ENCODE peak calls at places on chromosomes 5 and 9, in four cellular contexts. S, O, N and L are unnamed samples.

GRCh38 chr9:127973169-127974001 is 7.4 kb downstream of the EEIG1 start:
- DNase-seq in N (no peak), O (no peak), S (no peak), L (no peak)

GRCh38 chr5:33563983-33564908 is 123.5 kb downstream of the TARS1 start:
- DNase-seq in O (no peak), N (no peak), S (no peak), L (no peak)

GRCh38 chr9:19470567-19470966 is 61.8 kb downstream of the ACER2 start:
- DNase-seq in S (no peak), O (no peak), N (no peak), L (no peak)

GRCh38 chr5:13944564-13945195 is at the start of gene DNAH5:
- DNase-seq in N (no peak), S (no peak), O (no peak), L (no peak)

GRCh38 chr9:134333874-134334581 is 7.8 kb downstream of the RXRA start:
- DNase-seq in S (no peak), O (no peak), N (no peak), L (no peak)

GRCh38 chr5:38871790-38872551 is 26.2 kb downstream of the OSMR start:
- DNase-seq in N (peak), O (no peak), S (peak), L (no peak)

GRCh38 chr5:170389250-170389902 is at the start of gene KCNMB1:
- DNase-seq in O (no peak), S (no peak), N (no peak), L (no peak)

GRCh38 chr5:72138943-72139467 is 31.7 kb downstream of the MAP1B start:
- DNase-seq in O (peak), N (no peak), S (peak), L (no peak)

GRCh38 chr5:156913719-156914370 is 49.2 kb downstream of the TIMD4 start:
- DNase-seq in O (peak), N (no peak), S (no peak), L (no peak)

GRCh38 chr5:116571568-116572321 is 2.9 kb downstream of the SEMA6A start:
- DNase-seq in N (peak), O (no peak), S (no peak), L (peak)

GRCh38 chr5:176319827-176320554 is 41.6 kb downstream of the KIAA1191 start:
- DNase-seq in S (no peak), N (peak), O (no peak), L (no peak)

GRCh38 chr9:16710888-16711287 is 159.6 kb downstream of the BNC2 start:
- DNase-seq in O (no peak), S (no peak), N (no peak), L (no peak)

GRCh38 chr5:123755587-123756324 is 243.8 kb downstream of the CSNK1G3 start:
- DNase-seq in N (no peak), S (no peak), O (no peak), L (no peak)

GRCh38 chr9:135766707-135767106 is 64.7 kb downstream of the KCNT1 start:
- DNase-seq in N (no peak), S (no peak), O (no peak), L (no peak)

GRCh38 chr5:6480133-6481051 is 31.7 kb downstream of the UBE2QL1 start:
- DNase-seq in O (peak), N (no peak), S (peak), L (no peak)

GRCh38 chr5:173191561-173191960 is 43.4 kb downstream of the NKX2-5 start:
- DNase-seq in O (no peak), S (no peak), N (no peak), L (no peak)

GRCh38 chr5:167284491-167284890 is 1007.0 kb upstream of the WWC1 start:
- DNase-seq in N (no peak), O (no peak), S (no peak), L (no peak)

GRCh38 chr9:97307500-97308163 is at the start of gene CCDC180:
- DNase-seq in O (no peak), N (no peak), S (no peak), L (no peak)

GRCh38 chr5:31675472-31675871 is 36.5 kb downstream of the PDZD2 start:
- DNase-seq in N (no peak), O (no peak), S (no peak), L (no peak)

GRCh38 chr5:54288568-54289217 is 21.7 kb downstream of the ARL15 start:
- DNase-seq in N (no peak), O (no peak), S (no peak), L (no peak)

GRCh38 chr9:72038890-72039410 is 21.5 kb downstream of the C9orf57 start:
- DNase-seq in S (peak), O (peak), N (peak), L (peak)

GRCh38 chr5:122129332-122129731 is at the start of gene ZNF474:
- DNase-seq in O (no peak), S (peak), N (no peak), L (peak)

GRCh38 chr5:32540446-32540845 is 44.9 kb upstream of the SUB1 start:
- DNase-seq in O (no peak), N (no peak), S (no peak), L (no peak)

GRCh38 chr5:135012951-135013391 is 21.1 kb downstream of the PITX1 start:
- DNase-seq in S (no peak), O (no peak), N (no peak), L (no peak)

GRCh38 chr5:107217721-107218130 is 453.0 kb downstream of the EFNA5 start:
- DNase-seq in N (no peak), S (no peak), O (no peak), L (no peak)

GRCh38 chr9:68530618-68531017 is 10.1 kb downstream of the TMEM252 start:
- DNase-seq in O (no peak), N (peak), S (no peak), L (no peak)

GRCh38 chr9:98709968-98710965 is 1.5 kb upstream of the GABBR2 start:
- DNase-seq in N (no peak), O (no peak), S (no peak), L (no peak)

GRCh38 chr5:170307575-170308465 is 10.2 kb upstream of the LCP2 start:
- DNase-seq in N (no peak), O (no peak), S (peak), L (no peak)

GRCh38 chr9:107260437-107261081 is 22.5 kb upstream of the RAD23B start:
- DNase-seq in N (peak), O (peak), S (no peak), L (no peak)

GRCh38 chr5:60436518-60436917 is 263.4 kb downstream of the DEPDC1B start:
- DNase-seq in O (peak), S (no peak), N (no peak), L (no peak)

GRCh38 chr5:142222235-142222880 is 102.5 kb downstream of the SPRY4 start:
- DNase-seq in O (no peak), N (no peak), S (no peak), L (no peak)

GRCh38 chr9:105127863-105128220 is 116.6 kb upstream of the SLC44A1 start:
- DNase-seq in N (no peak), O (peak), S (no peak), L (no peak)

GRCh38 chr9:129330711-129331279 is 152.7 kb upstream of the IER5L start:
- DNase-seq in N (no peak), O (no peak), S (no peak), L (no peak)

GRCh38 chr5:17991775-17992174 is 357.5 kb downstream of the TAF11L14 start:
- DNase-seq in S (no peak), O (no peak), N (no peak), L (no peak)

GRCh38 chr9:107548298-107549142 is 59.0 kb upstream of the KLF4 start:
- DNase-seq in S (no peak), N (peak), O (no peak), L (no peak)

GRCh38 chr9:86854898-86855523 is 92.3 kb downstream of the GAS1 start:
- DNase-seq in N (peak), O (no peak), S (no peak), L (peak)

GRCh38 chr5:61632064-61632463 is 300.0 kb downstream of the ZSWIM6 start:
- DNase-seq in S (no peak), N (no peak), O (no peak), L (no peak)

GRCh38 chr5:61630908-61631307 is 298.9 kb downstream of the ZSWIM6 start:
- DNase-seq in N (no peak), O (no peak), S (no peak), L (no peak)

GRCh38 chr5:61626639-61627282 is 294.7 kb downstream of the ZSWIM6 start:
- DNase-seq in O (no peak), N (no peak), S (no peak), L (no peak)

GRCh38 chr5:61635271-61635670 is 303.2 kb downstream of the ZSWIM6 start:
- DNase-seq in N (no peak), S (no peak), O (no peak), L (no peak)

DNA sequence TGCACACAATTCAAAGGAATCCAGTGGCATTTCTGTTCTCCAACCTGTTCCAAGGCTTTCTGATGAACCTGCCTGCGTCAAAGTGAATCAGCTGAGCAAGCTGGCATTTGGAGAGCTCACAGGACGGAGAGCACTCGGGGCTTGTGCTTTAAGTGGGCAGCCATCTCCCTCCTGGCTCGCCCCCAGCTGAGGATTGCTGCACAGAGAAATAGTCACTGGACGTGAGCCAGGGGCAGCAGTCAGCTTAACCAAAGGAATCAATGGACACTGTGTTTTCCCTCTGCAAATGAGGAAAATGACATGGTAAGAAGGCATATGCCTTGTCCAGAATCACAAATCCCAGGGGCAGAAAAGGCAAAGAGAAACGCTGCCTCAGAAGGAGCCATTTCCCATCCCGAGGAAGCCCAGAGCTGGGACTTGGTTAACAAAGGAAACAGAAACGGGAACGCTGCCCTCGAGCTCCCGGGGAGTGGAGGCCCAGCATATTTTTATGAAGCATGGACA is 299.4 kb downstream of the ZSWIM6 start:
- DNase-seq in N (no peak), O (no peak), S (no peak), L (no peak)
- TF ChIP-seq FOXM1 in N (no peak), O (no peak), S (no peak), L (no peak)

GRCh38 chr5:34919077-34919476 is 3.6 kb downstream of the BRIX1 start:
- DNase-seq in O (no peak), S (no peak), N (no peak), L (no peak)
- TF ChIP-seq SP1 in O (no peak), S (no peak), N (no peak), L (no peak)

DNA sequence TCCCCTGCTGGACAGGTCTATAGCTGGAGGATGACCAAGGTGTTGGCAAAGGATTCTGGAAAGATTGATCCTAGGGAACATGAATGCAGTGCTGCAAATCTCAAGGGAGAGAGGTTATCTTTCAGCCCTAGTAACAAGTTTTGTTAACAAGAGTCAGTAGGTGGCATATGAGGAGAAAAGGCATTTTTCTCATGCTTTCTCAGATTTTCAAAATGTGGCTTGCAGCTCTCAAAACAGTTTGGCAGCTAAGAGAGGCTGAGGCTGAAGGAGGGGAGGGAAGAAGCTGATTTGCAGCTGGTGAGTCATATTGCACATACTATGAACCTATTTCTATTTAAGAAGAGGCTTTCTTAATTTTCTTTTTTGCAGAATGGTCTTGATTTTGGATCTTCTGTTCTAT is 64.3 kb upstream of the PCA3 start:
- DNase-seq in O (no peak), N (no peak), S (no peak), L (no peak)
- TF ChIP-seq FOXM1 in O (no peak), N (no peak), S (no peak), L (no peak)

GRCh38 chr5:177399903-177400868 is at the start of gene PFN3:
- DNase-seq in S (no peak), O (no peak), N (no peak), L (no peak)
- TF ChIP-seq SP1 in S (no peak), O (no peak), N (no peak), L (no peak)

GRCh38 chr9:111356567-111357244 is 26.7 kb upstream of the OR2K2 start:
- DNase-seq in N (no peak), S (peak), O (no peak), L (no peak)
- TF ChIP-seq FOXM1 in N (no peak), S (no peak), O (no peak), L (no peak)

DNA sequence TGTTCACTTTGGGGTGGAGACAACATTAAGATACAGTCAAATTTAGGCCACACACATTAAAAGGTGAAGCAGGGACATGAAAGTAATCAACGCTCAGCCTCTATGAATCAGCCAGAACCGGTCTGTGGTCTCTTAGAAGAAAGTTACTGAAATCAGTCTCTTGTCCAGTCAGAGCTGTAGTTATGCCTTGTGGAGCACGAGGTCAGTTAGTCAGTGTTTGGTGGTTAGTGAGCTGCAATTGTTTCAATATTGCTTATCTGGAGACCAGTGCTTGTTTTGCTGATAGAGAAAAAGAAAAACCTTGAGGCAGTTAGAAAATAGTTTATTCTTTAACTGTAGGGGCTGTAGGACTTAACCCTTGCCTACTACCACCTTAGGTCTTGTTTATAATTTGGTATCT is 157.8 kb upstream of the RASEF start:
- DNase-seq in N (peak), S (no peak), O (peak), L (no peak)
- TF ChIP-seq SP1 in N (no peak), S (no peak), O (no peak), L (no peak)

DNA sequence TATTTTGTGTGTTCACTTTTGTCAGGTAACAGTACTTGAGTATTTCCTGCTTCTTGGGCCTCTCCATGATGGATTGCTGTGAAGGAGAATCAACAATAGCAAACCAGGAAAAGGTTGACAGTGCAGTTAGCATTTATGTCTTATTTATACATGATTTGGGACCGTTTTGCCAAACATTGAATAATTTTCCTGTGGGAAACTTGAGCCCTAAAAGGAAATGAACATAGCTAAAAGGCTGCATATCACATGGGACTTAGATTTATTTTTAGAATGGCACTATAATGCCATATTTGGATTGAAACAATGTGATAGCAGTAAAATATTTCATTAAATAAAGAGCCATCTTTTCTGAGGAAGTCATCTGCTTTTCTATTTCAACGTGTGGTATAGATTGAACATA is 15.3 kb downstream of the GPR21 start:
- DNase-seq in O (no peak), S (no peak), N (no peak), L (no peak)
- TF ChIP-seq FOXM1 in O (no peak), S (no peak), N (no peak), L (no peak)